ENCODE peak calls at places on chromosomes 6 and 20, in eight cellular contexts. One of them, this sample, is unnamed.

GRCh38 chr20:17761612-17762011 is 61.8 kb downstream of the BANF2 start:
- DNase-seq in body of pancreas: no peak
- DNase-seq in SK-N-SH: peak
- DNase-seq in breast epithelium: no peak
- DNase-seq in psoas muscle: no peak
- DNase-seq in right atrium auricular region: no peak
- DNase-seq in ovary: no peak
- DNase-seq in astrocyte: peak
- DNase-seq in this sample: no peak

GRCh38 chr6:25232478-25232877 is 46.7 kb upstream of the CARMIL1 start:
- DNase-seq in body of pancreas: no peak
- DNase-seq in breast epithelium: no peak
- DNase-seq in SK-N-SH: peak
- DNase-seq in astrocyte: no peak
- DNase-seq in psoas muscle: peak
- DNase-seq in right atrium auricular region: no peak
- DNase-seq in ovary: no peak
- DNase-seq in this sample: no peak

GRCh38 chr6:137933696-137934095 is 66.6 kb downstream of the TNFAIP3 start:
- DNase-seq in psoas muscle: peak
- DNase-seq in right atrium auricular region: peak
- DNase-seq in ovary: peak
- DNase-seq in breast epithelium: no peak
- DNase-seq in body of pancreas: peak
- DNase-seq in astrocyte: peak
- DNase-seq in SK-N-SH: no peak
- DNase-seq in this sample: no peak

GRCh38 chr6:132937466-132937906 is 123.1 kb downstream of the RPS12 start:
- DNase-seq in ovary: peak
- DNase-seq in right atrium auricular region: no peak
- DNase-seq in breast epithelium: peak
- DNase-seq in body of pancreas: peak
- DNase-seq in psoas muscle: no peak
- DNase-seq in astrocyte: peak
- DNase-seq in SK-N-SH: peak
- DNase-seq in this sample: peak

GRCh38 chr20:7371518-7372158 is 568.6 kb downstream of the HAO1 start:
- DNase-seq in body of pancreas: no peak
- DNase-seq in SK-N-SH: no peak
- DNase-seq in breast epithelium: no peak
- DNase-seq in right atrium auricular region: no peak
- DNase-seq in astrocyte: no peak
- DNase-seq in ovary: no peak
- DNase-seq in psoas muscle: no peak
- DNase-seq in this sample: no peak

GRCh38 chr6:142323377-142323776 is 21.6 kb downstream of the ADGRG6 start:
- DNase-seq in SK-N-SH: no peak
- DNase-seq in body of pancreas: no peak
- DNase-seq in astrocyte: peak
- DNase-seq in right atrium auricular region: no peak
- DNase-seq in breast epithelium: no peak
- DNase-seq in psoas muscle: no peak
- DNase-seq in ovary: no peak
- DNase-seq in this sample: no peak

GRCh38 chr20:25081065-25081729 is 744 bp downstream of the VSX1 start:
- DNase-seq in ovary: no peak
- DNase-seq in body of pancreas: peak
- DNase-seq in psoas muscle: no peak
- DNase-seq in astrocyte: no peak
- DNase-seq in SK-N-SH: peak
- DNase-seq in breast epithelium: no peak
- DNase-seq in right atrium auricular region: peak
- DNase-seq in this sample: peak

GRCh38 chr20:4243071-4243470 is 227.7 kb upstream of the RNF24 start:
- DNase-seq in right atrium auricular region: no peak
- DNase-seq in astrocyte: no peak
- DNase-seq in SK-N-SH: no peak
- DNase-seq in body of pancreas: no peak
- DNase-seq in psoas muscle: no peak
- DNase-seq in ovary: no peak
- DNase-seq in breast epithelium: no peak
- DNase-seq in this sample: no peak

GRCh38 chr20:33415948-33416347 is 14.6 kb upstream of the CDK5RAP1 start:
- DNase-seq in SK-N-SH: peak
- DNase-seq in psoas muscle: peak
- DNase-seq in right atrium auricular region: peak
- DNase-seq in body of pancreas: peak
- DNase-seq in ovary: peak
- DNase-seq in astrocyte: no peak
- DNase-seq in breast epithelium: no peak
- DNase-seq in this sample: peak

GRCh38 chr6:167858086-167858591 is 31.4 kb downstream of the AFDN start:
- DNase-seq in right atrium auricular region: no peak
- DNase-seq in ovary: no peak
- DNase-seq in body of pancreas: peak
- DNase-seq in breast epithelium: no peak
- DNase-seq in psoas muscle: no peak
- DNase-seq in SK-N-SH: peak
- DNase-seq in astrocyte: peak
- DNase-seq in this sample: no peak

GRCh38 chr6:7215140-7215539 is 97.9 kb downstream of the SSR1 start:
- DNase-seq in astrocyte: no peak
- DNase-seq in right atrium auricular region: no peak
- DNase-seq in SK-N-SH: no peak
- DNase-seq in body of pancreas: no peak
- DNase-seq in breast epithelium: no peak
- DNase-seq in ovary: no peak
- DNase-seq in psoas muscle: no peak
- DNase-seq in this sample: no peak

GRCh38 chr6:27260836-27261375 is 13.4 kb downstream of the PRSS16 start:
- DNase-seq in right atrium auricular region: no peak
- DNase-seq in body of pancreas: no peak
- DNase-seq in SK-N-SH: no peak
- DNase-seq in psoas muscle: no peak
- DNase-seq in breast epithelium: no peak
- DNase-seq in ovary: no peak
- DNase-seq in astrocyte: no peak
- DNase-seq in this sample: no peak

GRCh38 chr20:21019831-21020655 is 86.1 kb downstream of the LINC00237 start:
- DNase-seq in ovary: no peak
- DNase-seq in psoas muscle: no peak
- DNase-seq in breast epithelium: no peak
- DNase-seq in body of pancreas: no peak
- DNase-seq in right atrium auricular region: no peak
- DNase-seq in SK-N-SH: peak
- DNase-seq in astrocyte: no peak
- DNase-seq in this sample: no peak

GRCh38 chr6:43009124-43009523 is 4.6 kb downstream of the MEA1 start:
- DNase-seq in psoas muscle: peak
- DNase-seq in SK-N-SH: peak
- DNase-seq in body of pancreas: peak
- DNase-seq in breast epithelium: no peak
- DNase-seq in astrocyte: no peak
- DNase-seq in right atrium auricular region: no peak
- DNase-seq in ovary: no peak
- DNase-seq in this sample: peak

GRCh38 chr6:15678514-15678913 is 15.7 kb upstream of the DTNBP1 start:
- DNase-seq in SK-N-SH: no peak
- DNase-seq in right atrium auricular region: no peak
- DNase-seq in ovary: no peak
- DNase-seq in body of pancreas: no peak
- DNase-seq in psoas muscle: no peak
- DNase-seq in astrocyte: no peak
- DNase-seq in breast epithelium: no peak
- DNase-seq in this sample: no peak

DNA sequence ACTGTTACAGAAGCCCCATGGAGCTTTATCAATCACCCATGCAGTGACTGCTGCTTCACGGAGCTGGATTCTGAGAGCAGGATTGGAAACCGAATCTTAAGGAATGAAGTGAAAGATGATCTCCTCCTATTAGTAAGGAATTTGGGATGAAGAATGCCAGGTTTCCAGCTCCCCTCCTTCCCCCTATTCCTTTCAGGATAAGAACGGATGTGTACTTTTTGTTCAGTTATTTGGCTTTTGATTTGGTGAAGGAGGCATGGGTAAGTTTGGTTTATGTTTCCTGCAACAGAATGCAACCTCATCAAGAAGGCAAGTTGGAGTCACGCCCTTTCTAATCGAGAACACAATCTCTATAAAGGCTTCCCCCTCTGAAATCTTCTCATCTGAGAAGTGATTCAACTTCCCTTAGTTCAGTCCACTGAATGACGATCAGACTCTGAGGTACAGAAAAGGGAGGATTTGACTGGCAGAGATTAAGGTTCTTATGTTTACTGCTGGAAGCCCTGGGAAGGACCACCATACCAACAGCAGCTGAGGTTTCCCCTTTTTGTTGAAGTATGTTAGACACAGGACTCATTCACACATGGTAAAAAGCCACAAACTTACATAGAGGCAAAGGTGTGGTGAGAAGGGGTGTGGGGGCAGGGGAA is 5.5 kb downstream of the ELMO2 start:
- DNase-seq in breast epithelium: no peak
- DNase-seq in SK-N-SH: no peak
- DNase-seq in body of pancreas: no peak
- DNase-seq in right atrium auricular region: no peak
- DNase-seq in ovary: no peak
- DNase-seq in astrocyte: peak
- DNase-seq in psoas muscle: no peak
- DNase-seq in this sample: peak
- H3K4me3 ChIP-seq in breast epithelium: no peak
- H3K4me3 ChIP-seq in SK-N-SH: no peak
- H3K4me3 ChIP-seq in body of pancreas: no peak
- H3K4me3 ChIP-seq in right atrium auricular region: peak
- H3K4me3 ChIP-seq in ovary: no peak
- H3K4me3 ChIP-seq in astrocyte: no peak
- H3K4me3 ChIP-seq in psoas muscle: peak
- H3K4me3 ChIP-seq in this sample: peak

GRCh38 chr20:62537649-62538292 is 62.0 kb upstream of the GATA5 start:
- DNase-seq in ovary: no peak
- DNase-seq in right atrium auricular region: no peak
- DNase-seq in body of pancreas: no peak
- DNase-seq in SK-N-SH: no peak
- DNase-seq in breast epithelium: no peak
- DNase-seq in astrocyte: no peak
- DNase-seq in psoas muscle: no peak
- DNase-seq in this sample: no peak

GRCh38 chr20:62542862-62543261 is 67.1 kb upstream of the GATA5 start:
- DNase-seq in body of pancreas: no peak
- DNase-seq in breast epithelium: no peak
- DNase-seq in psoas muscle: no peak
- DNase-seq in ovary: no peak
- DNase-seq in SK-N-SH: no peak
- DNase-seq in right atrium auricular region: no peak
- DNase-seq in astrocyte: no peak
- DNase-seq in this sample: no peak

GRCh38 chr20:62539208-62539607 is 63.4 kb upstream of the GATA5 start:
- DNase-seq in SK-N-SH: no peak
- DNase-seq in psoas muscle: no peak
- DNase-seq in breast epithelium: no peak
- DNase-seq in right atrium auricular region: no peak
- DNase-seq in body of pancreas: no peak
- DNase-seq in astrocyte: no peak
- DNase-seq in ovary: no peak
- DNase-seq in this sample: no peak

GRCh38 chr20:62539646-62540045 is 63.9 kb upstream of the GATA5 start:
- DNase-seq in breast epithelium: no peak
- DNase-seq in SK-N-SH: no peak
- DNase-seq in right atrium auricular region: no peak
- DNase-seq in ovary: no peak
- DNase-seq in astrocyte: no peak
- DNase-seq in psoas muscle: no peak
- DNase-seq in body of pancreas: no peak
- DNase-seq in this sample: no peak

GRCh38 chr20:62540504-62540903 is 64.7 kb upstream of the GATA5 start:
- DNase-seq in breast epithelium: no peak
- DNase-seq in right atrium auricular region: no peak
- DNase-seq in SK-N-SH: no peak
- DNase-seq in body of pancreas: no peak
- DNase-seq in psoas muscle: no peak
- DNase-seq in ovary: no peak
- DNase-seq in astrocyte: no peak
- DNase-seq in this sample: no peak
- TF ChIP-seq CTCF in breast epithelium: no peak
- TF ChIP-seq CTCF in right atrium auricular region: no peak
- TF ChIP-seq CTCF in SK-N-SH: no peak
- TF ChIP-seq CTCF in body of pancreas: no peak
- TF ChIP-seq CTCF in psoas muscle: no peak
- TF ChIP-seq CTCF in ovary: no peak
- TF ChIP-seq CTCF in astrocyte: no peak
- TF ChIP-seq CTCF in this sample: peak

GRCh38 chr6:169289671-169290408 is 36.2 kb upstream of the THBS2 start:
- DNase-seq in ovary: no peak
- DNase-seq in SK-N-SH: no peak
- DNase-seq in astrocyte: peak
- DNase-seq in breast epithelium: no peak
- DNase-seq in psoas muscle: peak
- DNase-seq in right atrium auricular region: peak
- DNase-seq in body of pancreas: peak
- DNase-seq in this sample: no peak
- H3K27ac ChIP-seq in ovary: no peak
- H3K27ac ChIP-seq in SK-N-SH: peak
- H3K27ac ChIP-seq in astrocyte: no peak
- H3K27ac ChIP-seq in breast epithelium: peak
- H3K27ac ChIP-seq in psoas muscle: peak
- H3K27ac ChIP-seq in right atrium auricular region: peak
- H3K27ac ChIP-seq in body of pancreas: no peak
- H3K27ac ChIP-seq in this sample: no peak

GRCh38 chr6:150145427-150145826 is 2.6 kb downstream of the PPP1R14C start:
- DNase-seq in body of pancreas: no peak
- DNase-seq in right atrium auricular region: no peak
- DNase-seq in astrocyte: no peak
- DNase-seq in ovary: no peak
- DNase-seq in psoas muscle: no peak
- DNase-seq in SK-N-SH: no peak
- DNase-seq in breast epithelium: no peak
- DNase-seq in this sample: no peak
- H3K4me3 ChIP-seq in body of pancreas: no peak
- H3K4me3 ChIP-seq in right atrium auricular region: peak
- H3K4me3 ChIP-seq in astrocyte: no peak
- H3K4me3 ChIP-seq in ovary: no peak
- H3K4me3 ChIP-seq in psoas muscle: peak
- H3K4me3 ChIP-seq in SK-N-SH: no peak
- H3K4me3 ChIP-seq in breast epithelium: no peak
- H3K4me3 ChIP-seq in this sample: no peak

GRCh38 chr6:104286641-104287040 is 573.1 kb downstream of the HACE1 start:
- DNase-seq in astrocyte: no peak
- DNase-seq in body of pancreas: no peak
- DNase-seq in right atrium auricular region: no peak
- DNase-seq in psoas muscle: no peak
- DNase-seq in ovary: no peak
- DNase-seq in SK-N-SH: no peak
- DNase-seq in breast epithelium: no peak
- DNase-seq in this sample: no peak

GRCh38 chr6:104284872-104285271 is 574.8 kb downstream of the HACE1 start:
- DNase-seq in SK-N-SH: no peak
- DNase-seq in ovary: no peak
- DNase-seq in body of pancreas: no peak
- DNase-seq in right atrium auricular region: no peak
- DNase-seq in astrocyte: no peak
- DNase-seq in breast epithelium: no peak
- DNase-seq in psoas muscle: no peak
- DNase-seq in this sample: no peak

GRCh38 chr6:104281370-104281769 is 578.3 kb downstream of the HACE1 start:
- DNase-seq in ovary: no peak
- DNase-seq in psoas muscle: no peak
- DNase-seq in body of pancreas: no peak
- DNase-seq in right atrium auricular region: no peak
- DNase-seq in astrocyte: no peak
- DNase-seq in breast epithelium: no peak
- DNase-seq in SK-N-SH: no peak
- DNase-seq in this sample: peak
- TF ChIP-seq CTCF in ovary: no peak
- TF ChIP-seq CTCF in psoas muscle: no peak
- TF ChIP-seq CTCF in body of pancreas: no peak
- TF ChIP-seq CTCF in right atrium auricular region: no peak
- TF ChIP-seq CTCF in astrocyte: no peak
- TF ChIP-seq CTCF in breast epithelium: no peak
- TF ChIP-seq CTCF in SK-N-SH: no peak
- TF ChIP-seq CTCF in this sample: peak

This sample was measured in WERI-Rb-1.